ENCODE peak calls at places on chromosomes 1 and 21, in six cellular contexts. One of them, this sample, is unnamed.
A peak's percentile ranks its signal among the peaks of the same experiment; 100 is the strongest.

GRCh38 chr1:166840309-166841302 is 1.3 kb downstream of the POGK start:
- DNase-seq in A549: no peak
- DNase-seq in RWPE1: no peak
- DNase-seq in right lobe of liver: no peak
- DNase-seq in endothelial cell of umbilical vein: peak; percentile 47
- DNase-seq in HFF-Myc: no peak
- DNase-seq in this sample: no peak

GRCh38 chr1:51968632-51969031 is 21.9 kb downstream of the RAB3B start:
- DNase-seq in A549: no peak
- DNase-seq in RWPE1: no peak
- DNase-seq in right lobe of liver: no peak
- DNase-seq in endothelial cell of umbilical vein: no peak
- DNase-seq in HFF-Myc: no peak
- DNase-seq in this sample: no peak

GRCh38 chr1:154479764-154480421 is 22.1 kb upstream of the TDRD10 start:
- DNase-seq in A549: peak; percentile 93
- DNase-seq in RWPE1: peak; percentile 86
- DNase-seq in right lobe of liver: no peak
- DNase-seq in endothelial cell of umbilical vein: peak; percentile 92
- DNase-seq in HFF-Myc: peak; percentile 80
- DNase-seq in this sample: peak; percentile 81

GRCh38 chr1:19010995-19011696 is 54.7 kb upstream of the IFFO2 start:
- DNase-seq in A549: peak; percentile 69
- DNase-seq in RWPE1: peak; percentile 87
- DNase-seq in right lobe of liver: peak; percentile 84
- DNase-seq in endothelial cell of umbilical vein: peak; percentile 89
- DNase-seq in HFF-Myc: peak; percentile 89
- DNase-seq in this sample: peak; percentile 22

GRCh38 chr1:9687120-9687875 is 35.8 kb downstream of the PIK3CD start:
- DNase-seq in A549: peak; percentile 57
- DNase-seq in RWPE1: peak; percentile 69
- DNase-seq in right lobe of liver: peak; percentile 60
- DNase-seq in endothelial cell of umbilical vein: peak; percentile 51
- DNase-seq in HFF-Myc: peak; percentile 47
- DNase-seq in this sample: peak; percentile 32

GRCh38 chr1:59699227-59699847 is 115.4 kb upstream of the HOOK1 start:
- DNase-seq in A549: peak; percentile 30
- DNase-seq in RWPE1: peak; percentile 61
- DNase-seq in right lobe of liver: no peak
- DNase-seq in endothelial cell of umbilical vein: peak; percentile 62
- DNase-seq in HFF-Myc: no peak
- DNase-seq in this sample: no peak

GRCh38 chr21:30189763-30190162 is 23.2 kb upstream of the CLDN17 start:
- DNase-seq in A549: no peak
- DNase-seq in RWPE1: no peak
- DNase-seq in right lobe of liver: no peak
- DNase-seq in endothelial cell of umbilical vein: no peak
- DNase-seq in HFF-Myc: no peak
- DNase-seq in this sample: no peak

GRCh38 chr1:38064232-38064903 is 17.8 kb upstream of the POU3F1 start:
- DNase-seq in A549: no peak
- DNase-seq in RWPE1: peak; percentile 73
- DNase-seq in right lobe of liver: no peak
- DNase-seq in endothelial cell of umbilical vein: no peak
- DNase-seq in HFF-Myc: peak; percentile 60
- DNase-seq in this sample: peak; percentile 45

GRCh38 chr1:20496241-20496661 is 10.2 kb upstream of the CAMK2N1 start:
- DNase-seq in A549: no peak
- DNase-seq in RWPE1: peak; percentile 86
- DNase-seq in right lobe of liver: no peak
- DNase-seq in endothelial cell of umbilical vein: no peak
- DNase-seq in HFF-Myc: no peak
- DNase-seq in this sample: no peak

GRCh38 chr1:23897083-23897482 is 16.1 kb downstream of the CNR2 start:
- DNase-seq in A549: no peak
- DNase-seq in RWPE1: no peak
- DNase-seq in right lobe of liver: no peak
- DNase-seq in endothelial cell of umbilical vein: no peak
- DNase-seq in HFF-Myc: no peak
- DNase-seq in this sample: no peak

GRCh38 chr1:86861424-86861823 is 52.5 kb downstream of the SELENOF start:
- DNase-seq in A549: no peak
- DNase-seq in RWPE1: no peak
- DNase-seq in right lobe of liver: no peak
- DNase-seq in endothelial cell of umbilical vein: no peak
- DNase-seq in HFF-Myc: no peak
- DNase-seq in this sample: no peak

GRCh38 chr1:192639607-192640368 is 3.8 kb downstream of the RGS13 start:
- DNase-seq in A549: peak; percentile 16
- DNase-seq in RWPE1: peak; percentile 13
- DNase-seq in right lobe of liver: no peak
- DNase-seq in endothelial cell of umbilical vein: no peak
- DNase-seq in HFF-Myc: no peak
- DNase-seq in this sample: no peak

GRCh38 chr1:26537951-26538352 is 8.4 kb downstream of the RPS6KA1 start:
- DNase-seq in A549: peak; percentile 38
- DNase-seq in RWPE1: peak; percentile 54
- DNase-seq in right lobe of liver: no peak
- DNase-seq in endothelial cell of umbilical vein: no peak
- DNase-seq in HFF-Myc: no peak
- DNase-seq in this sample: no peak
- TF ChIP-seq CTCF in A549: peak; percentile 7
- TF ChIP-seq CTCF in RWPE1: no peak
- TF ChIP-seq CTCF in right lobe of liver: peak; percentile 11
- TF ChIP-seq CTCF in endothelial cell of umbilical vein: peak; percentile 19
- TF ChIP-seq CTCF in HFF-Myc: peak; percentile 40
- TF ChIP-seq CTCF in this sample: no peak

GRCh38 chr1:42524330-42524729 is 61.2 kb downstream of the CCDC30 start:
- DNase-seq in A549: no peak
- DNase-seq in RWPE1: no peak
- DNase-seq in right lobe of liver: no peak
- DNase-seq in endothelial cell of umbilical vein: no peak
- DNase-seq in HFF-Myc: no peak
- DNase-seq in this sample: no peak

GRCh38 chr1:42518894-42519293 is 55.8 kb downstream of the CCDC30 start:
- DNase-seq in A549: no peak
- DNase-seq in RWPE1: no peak
- DNase-seq in right lobe of liver: no peak
- DNase-seq in endothelial cell of umbilical vein: no peak
- DNase-seq in HFF-Myc: no peak
- DNase-seq in this sample: no peak

GRCh38 chr1:42523171-42523570 is 60.1 kb downstream of the CCDC30 start:
- DNase-seq in A549: no peak
- DNase-seq in RWPE1: no peak
- DNase-seq in right lobe of liver: no peak
- DNase-seq in endothelial cell of umbilical vein: no peak
- DNase-seq in HFF-Myc: no peak
- DNase-seq in this sample: no peak
- TF ChIP-seq CTCF in A549: no peak
- TF ChIP-seq CTCF in RWPE1: no peak
- TF ChIP-seq CTCF in right lobe of liver: no peak
- TF ChIP-seq CTCF in endothelial cell of umbilical vein: no peak
- TF ChIP-seq CTCF in HFF-Myc: no peak
- TF ChIP-seq CTCF in this sample: no peak

DNA sequence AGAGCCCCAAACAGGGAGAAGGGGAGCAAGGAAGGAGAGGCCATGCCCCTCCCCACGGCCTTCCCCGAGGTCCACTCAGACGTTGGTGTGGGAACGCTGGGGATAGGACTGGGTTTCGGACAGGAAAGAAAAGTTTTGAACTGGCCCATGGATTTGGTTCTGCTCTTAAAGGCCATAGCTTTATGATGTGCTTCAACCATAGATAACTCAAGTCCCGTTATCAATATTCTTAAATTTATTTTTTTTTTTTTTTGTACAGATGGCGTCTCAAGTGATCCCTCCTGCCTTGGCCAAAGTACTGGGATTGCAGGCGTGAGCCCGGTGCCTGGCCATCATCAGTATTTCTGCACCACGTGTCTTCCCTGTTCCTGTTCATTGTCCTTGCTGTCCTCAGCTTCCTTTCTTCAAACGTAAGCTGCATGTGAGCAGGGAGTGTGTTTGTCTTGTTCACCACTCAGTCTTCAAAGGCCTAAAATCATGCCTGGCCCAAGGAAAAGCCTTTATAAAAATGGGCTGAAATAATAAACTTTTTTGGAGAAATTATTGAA is 820 bp upstream of the KRTAP10-1 start:
- DNase-seq in A549: no peak
- DNase-seq in RWPE1: no peak
- DNase-seq in right lobe of liver: no peak
- DNase-seq in endothelial cell of umbilical vein: no peak
- DNase-seq in HFF-Myc: no peak
- DNase-seq in this sample: no peak
- TF ChIP-seq CTCF in A549: no peak
- TF ChIP-seq CTCF in RWPE1: no peak
- TF ChIP-seq CTCF in right lobe of liver: no peak
- TF ChIP-seq CTCF in endothelial cell of umbilical vein: no peak
- TF ChIP-seq CTCF in HFF-Myc: no peak
- TF ChIP-seq CTCF in this sample: no peak

DNA sequence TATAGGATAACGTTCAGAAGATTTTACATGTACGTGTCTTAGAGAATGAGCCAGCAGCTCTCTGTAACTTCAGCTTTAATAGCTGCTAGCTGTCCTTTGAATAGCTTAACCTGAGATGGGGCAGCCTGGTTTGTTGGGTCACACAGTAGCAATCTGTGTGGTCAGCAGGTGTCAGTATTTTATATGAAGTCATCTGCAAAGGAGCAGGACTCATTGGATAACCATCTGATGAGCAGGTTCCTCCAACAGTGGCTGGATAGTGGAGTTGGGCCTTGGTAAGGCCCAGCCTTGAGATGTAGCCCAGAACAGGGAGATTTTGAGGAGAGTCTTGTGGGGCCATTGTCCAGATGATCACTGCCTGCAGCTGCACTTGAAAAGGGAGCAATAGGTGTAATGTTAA is 6.4 kb downstream of the GSTM5 start:
- DNase-seq in A549: peak; percentile 17
- DNase-seq in RWPE1: no peak
- DNase-seq in right lobe of liver: no peak
- DNase-seq in endothelial cell of umbilical vein: peak; percentile 32
- DNase-seq in HFF-Myc: no peak
- DNase-seq in this sample: no peak
- TF ChIP-seq CTCF in A549: peak; percentile 25
- TF ChIP-seq CTCF in RWPE1: no peak
- TF ChIP-seq CTCF in right lobe of liver: peak; percentile 19
- TF ChIP-seq CTCF in endothelial cell of umbilical vein: peak; percentile 12
- TF ChIP-seq CTCF in HFF-Myc: no peak
- TF ChIP-seq CTCF in this sample: no peak

GRCh38 chr21:44868707-44869106 is 4.8 kb downstream of the PTTG1IP start:
- DNase-seq in A549: no peak
- DNase-seq in RWPE1: no peak
- DNase-seq in right lobe of liver: peak; percentile 35
- DNase-seq in endothelial cell of umbilical vein: no peak
- DNase-seq in HFF-Myc: no peak
- DNase-seq in this sample: no peak
- TF ChIP-seq CTCF in A549: no peak
- TF ChIP-seq CTCF in RWPE1: no peak
- TF ChIP-seq CTCF in right lobe of liver: no peak
- TF ChIP-seq CTCF in endothelial cell of umbilical vein: no peak
- TF ChIP-seq CTCF in HFF-Myc: no peak
- TF ChIP-seq CTCF in this sample: no peak

GRCh38 chr1:160548183-160548582 is 25.1 kb upstream of the SLAMF6 start:
- DNase-seq in A549: no peak
- DNase-seq in RWPE1: no peak
- DNase-seq in right lobe of liver: no peak
- DNase-seq in endothelial cell of umbilical vein: no peak
- DNase-seq in HFF-Myc: no peak
- DNase-seq in this sample: no peak
- TF ChIP-seq CTCF in A549: no peak
- TF ChIP-seq CTCF in RWPE1: no peak
- TF ChIP-seq CTCF in right lobe of liver: no peak
- TF ChIP-seq CTCF in endothelial cell of umbilical vein: no peak
- TF ChIP-seq CTCF in HFF-Myc: no peak
- TF ChIP-seq CTCF in this sample: no peak

DNA sequence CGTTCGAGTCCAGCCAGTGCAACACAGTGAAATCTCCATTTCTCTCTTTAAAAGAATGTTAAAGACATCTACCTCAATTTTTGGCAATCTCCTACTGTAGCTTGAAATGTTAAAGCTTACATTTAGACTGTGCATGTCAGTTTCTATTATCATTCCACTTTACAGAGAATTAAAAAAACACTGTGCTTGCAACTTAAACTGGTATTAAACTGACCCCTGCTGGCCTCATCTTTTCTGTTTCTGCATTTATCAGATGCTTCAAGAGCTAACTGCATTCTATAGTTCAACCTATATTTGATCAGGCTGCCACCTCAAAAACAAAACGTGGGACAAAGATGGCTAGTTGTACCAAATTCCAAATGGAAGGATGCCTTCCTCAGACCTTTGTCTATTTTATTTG is 226.5 kb downstream of the SMYD3 start:
- DNase-seq in A549: no peak
- DNase-seq in RWPE1: no peak
- DNase-seq in right lobe of liver: no peak
- DNase-seq in endothelial cell of umbilical vein: peak; percentile 36
- DNase-seq in HFF-Myc: peak; percentile 9
- DNase-seq in this sample: no peak
- TF ChIP-seq CTCF in A549: peak; percentile 55
- TF ChIP-seq CTCF in RWPE1: no peak
- TF ChIP-seq CTCF in right lobe of liver: no peak
- TF ChIP-seq CTCF in endothelial cell of umbilical vein: no peak
- TF ChIP-seq CTCF in HFF-Myc: no peak
- TF ChIP-seq CTCF in this sample: peak; percentile 62